ENCODE peak calls at places on chromosome 10, in ten cellular contexts. One of them, this sample, is unnamed. For H3K27me3, the result is how much of the 10 kb centered on the place peaks cover.

GRCh38 chr10:77392236-77392721 is 245.3 kb downstream of the KCNMA1 start:
- DNase-seq in cardiac muscle cell: no peak
- DNase-seq in esophagus squamous epithelium: no peak
- DNase-seq in colonic mucosa: no peak
- DNase-seq in ascending aorta: peak
- DNase-seq in pancreas: no peak
- DNase-seq in WERI-Rb-1: no peak
- DNase-seq in hepatocyte: no peak
- DNase-seq in small intestine: no peak
- DNase-seq in GM23248: peak
- DNase-seq in this sample: no peak

GRCh38 chr10:46220187-46220586 is 66.6 kb upstream of the ANTXRL start:
- DNase-seq in esophagus squamous epithelium: no peak
- DNase-seq in GM23248: no peak
- DNase-seq in colonic mucosa: no peak
- DNase-seq in pancreas: no peak
- DNase-seq in ascending aorta: peak
- DNase-seq in small intestine: no peak
- DNase-seq in cardiac muscle cell: no peak
- DNase-seq in WERI-Rb-1: no peak
- DNase-seq in hepatocyte: no peak
- DNase-seq in this sample: no peak

GRCh38 chr10:60101821-60102220 is 195.5 kb upstream of the CCDC6 start:
- DNase-seq in cardiac muscle cell: no peak
- DNase-seq in ascending aorta: no peak
- DNase-seq in hepatocyte: no peak
- DNase-seq in esophagus squamous epithelium: no peak
- DNase-seq in WERI-Rb-1: no peak
- DNase-seq in pancreas: no peak
- DNase-seq in GM23248: no peak
- DNase-seq in colonic mucosa: no peak
- DNase-seq in small intestine: no peak
- DNase-seq in this sample: no peak

GRCh38 chr10:114684822-114685209 is 26.7 kb upstream of the ABLIM1 start:
- DNase-seq in hepatocyte: peak
- DNase-seq in pancreas: no peak
- DNase-seq in small intestine: peak
- DNase-seq in colonic mucosa: peak
- DNase-seq in ascending aorta: no peak
- DNase-seq in cardiac muscle cell: no peak
- DNase-seq in esophagus squamous epithelium: no peak
- DNase-seq in WERI-Rb-1: no peak
- DNase-seq in GM23248: peak
- DNase-seq in this sample: no peak

GRCh38 chr10:11546581-11546980 is 64.9 kb downstream of the USP6NL start:
- DNase-seq in esophagus squamous epithelium: no peak
- DNase-seq in cardiac muscle cell: no peak
- DNase-seq in pancreas: no peak
- DNase-seq in GM23248: peak
- DNase-seq in colonic mucosa: no peak
- DNase-seq in hepatocyte: no peak
- DNase-seq in ascending aorta: no peak
- DNase-seq in small intestine: no peak
- DNase-seq in WERI-Rb-1: no peak
- DNase-seq in this sample: no peak

GRCh38 chr10:86757110-86757790 is 831 bp downstream of the BMPR1A start:
- DNase-seq in esophagus squamous epithelium: no peak
- DNase-seq in ascending aorta: peak
- DNase-seq in hepatocyte: peak
- DNase-seq in WERI-Rb-1: peak
- DNase-seq in GM23248: peak
- DNase-seq in cardiac muscle cell: peak
- DNase-seq in colonic mucosa: peak
- DNase-seq in pancreas: no peak
- DNase-seq in small intestine: peak
- DNase-seq in this sample: peak

GRCh38 chr10:92822060-92822634 is 26.2 kb upstream of the EXOC6 start:
- DNase-seq in GM23248: peak
- DNase-seq in WERI-Rb-1: no peak
- DNase-seq in small intestine: peak
- DNase-seq in colonic mucosa: no peak
- DNase-seq in ascending aorta: no peak
- DNase-seq in esophagus squamous epithelium: no peak
- DNase-seq in cardiac muscle cell: no peak
- DNase-seq in hepatocyte: peak
- DNase-seq in pancreas: no peak
- DNase-seq in this sample: no peak

GRCh38 chr10:4353964-4354363 is 472.0 kb upstream of the AKR1E2 start:
- DNase-seq in small intestine: no peak
- DNase-seq in WERI-Rb-1: no peak
- DNase-seq in colonic mucosa: no peak
- DNase-seq in ascending aorta: no peak
- DNase-seq in hepatocyte: no peak
- DNase-seq in GM23248: peak
- DNase-seq in cardiac muscle cell: no peak
- DNase-seq in esophagus squamous epithelium: no peak
- DNase-seq in pancreas: no peak
- DNase-seq in this sample: no peak

GRCh38 chr10:80357000-80357803 is 621 bp downstream of the DYDC2 start:
- DNase-seq in ascending aorta: no peak
- DNase-seq in esophagus squamous epithelium: no peak
- DNase-seq in WERI-Rb-1: peak
- DNase-seq in hepatocyte: peak
- DNase-seq in cardiac muscle cell: peak
- DNase-seq in pancreas: peak
- DNase-seq in colonic mucosa: no peak
- DNase-seq in small intestine: peak
- DNase-seq in GM23248: no peak
- DNase-seq in this sample: no peak

GRCh38 chr10:77391605-77392235 is 245.9 kb downstream of the KCNMA1 start:
- DNase-seq in ascending aorta: peak
- DNase-seq in cardiac muscle cell: peak
- DNase-seq in WERI-Rb-1: peak
- DNase-seq in esophagus squamous epithelium: no peak
- DNase-seq in colonic mucosa: peak
- DNase-seq in pancreas: peak
- DNase-seq in GM23248: peak
- DNase-seq in hepatocyte: peak
- DNase-seq in small intestine: peak
- DNase-seq in this sample: peak

GRCh38 chr10:11573497-11573896 is 38.0 kb downstream of the USP6NL start:
- DNase-seq in pancreas: no peak
- DNase-seq in esophagus squamous epithelium: no peak
- DNase-seq in colonic mucosa: no peak
- DNase-seq in ascending aorta: no peak
- DNase-seq in GM23248: peak
- DNase-seq in cardiac muscle cell: peak
- DNase-seq in small intestine: no peak
- DNase-seq in hepatocyte: no peak
- DNase-seq in WERI-Rb-1: no peak
- DNase-seq in this sample: no peak

GRCh38 chr10:97572214-97572989 is at the start of gene ANKRD2:
- DNase-seq in colonic mucosa: peak
- DNase-seq in ascending aorta: peak
- DNase-seq in GM23248: peak
- DNase-seq in cardiac muscle cell: peak
- DNase-seq in small intestine: peak
- DNase-seq in WERI-Rb-1: peak
- DNase-seq in esophagus squamous epithelium: no peak
- DNase-seq in pancreas: peak
- DNase-seq in hepatocyte: peak
- DNase-seq in this sample: peak

GRCh38 chr10:29692121-29692539 is 57.4 kb upstream of the SVIL start:
- DNase-seq in colonic mucosa: no peak
- DNase-seq in small intestine: no peak
- DNase-seq in pancreas: no peak
- DNase-seq in ascending aorta: no peak
- DNase-seq in esophagus squamous epithelium: no peak
- DNase-seq in GM23248: peak
- DNase-seq in hepatocyte: no peak
- DNase-seq in cardiac muscle cell: peak
- DNase-seq in WERI-Rb-1: no peak
- DNase-seq in this sample: no peak

GRCh38 chr10:58817499-58817898 is 304.8 kb downstream of the BICC1 start:
- DNase-seq in WERI-Rb-1: no peak
- DNase-seq in ascending aorta: no peak
- DNase-seq in GM23248: no peak
- DNase-seq in small intestine: no peak
- DNase-seq in cardiac muscle cell: peak
- DNase-seq in esophagus squamous epithelium: no peak
- DNase-seq in hepatocyte: no peak
- DNase-seq in pancreas: no peak
- DNase-seq in colonic mucosa: no peak
- DNase-seq in this sample: no peak

GRCh38 chr10:43264987-43265798 is 1.7 kb downstream of the RASGEF1A start:
- DNase-seq in colonic mucosa: peak
- DNase-seq in hepatocyte: no peak
- DNase-seq in esophagus squamous epithelium: no peak
- DNase-seq in GM23248: no peak
- DNase-seq in pancreas: peak
- DNase-seq in cardiac muscle cell: no peak
- DNase-seq in WERI-Rb-1: no peak
- DNase-seq in ascending aorta: no peak
- DNase-seq in small intestine: no peak
- DNase-seq in this sample: peak
- H3K27me3 ChIP-seq in colonic mucosa: under half
- H3K27me3 ChIP-seq in hepatocyte: under half
- H3K27me3 ChIP-seq in esophagus squamous epithelium: under half
- H3K27me3 ChIP-seq in GM23248: half or more
- H3K27me3 ChIP-seq in pancreas: under half
- H3K27me3 ChIP-seq in cardiac muscle cell: half or more
- H3K27me3 ChIP-seq in WERI-Rb-1: under half
- H3K27me3 ChIP-seq in ascending aorta: under half
- H3K27me3 ChIP-seq in small intestine: under half
- H3K27me3 ChIP-seq in this sample: half or more

GRCh38 chr10:132978542-132978941 is 36.2 kb upstream of the CFAP46 start:
- DNase-seq in ascending aorta: no peak
- DNase-seq in pancreas: no peak
- DNase-seq in colonic mucosa: no peak
- DNase-seq in esophagus squamous epithelium: no peak
- DNase-seq in GM23248: no peak
- DNase-seq in small intestine: no peak
- DNase-seq in cardiac muscle cell: no peak
- DNase-seq in hepatocyte: no peak
- DNase-seq in WERI-Rb-1: no peak
- DNase-seq in this sample: no peak
- H3K27me3 ChIP-seq in ascending aorta: under half
- H3K27me3 ChIP-seq in pancreas: under half
- H3K27me3 ChIP-seq in colonic mucosa: under half
- H3K27me3 ChIP-seq in esophagus squamous epithelium: under half
- H3K27me3 ChIP-seq in GM23248: under half
- H3K27me3 ChIP-seq in small intestine: under half
- H3K27me3 ChIP-seq in cardiac muscle cell: under half
- H3K27me3 ChIP-seq in hepatocyte: under half
- H3K27me3 ChIP-seq in WERI-Rb-1: under half
- H3K27me3 ChIP-seq in this sample: under half

GRCh38 chr10:26214004-26214403 is 2.6 kb upstream of the GAD2 start:
- DNase-seq in colonic mucosa: no peak
- DNase-seq in GM23248: no peak
- DNase-seq in ascending aorta: no peak
- DNase-seq in small intestine: no peak
- DNase-seq in esophagus squamous epithelium: no peak
- DNase-seq in hepatocyte: no peak
- DNase-seq in WERI-Rb-1: no peak
- DNase-seq in pancreas: no peak
- DNase-seq in cardiac muscle cell: no peak
- DNase-seq in this sample: no peak
- H3K27me3 ChIP-seq in colonic mucosa: half or more
- H3K27me3 ChIP-seq in GM23248: half or more
- H3K27me3 ChIP-seq in ascending aorta: under half
- H3K27me3 ChIP-seq in small intestine: under half
- H3K27me3 ChIP-seq in esophagus squamous epithelium: under half
- H3K27me3 ChIP-seq in hepatocyte: half or more
- H3K27me3 ChIP-seq in WERI-Rb-1: under half
- H3K27me3 ChIP-seq in pancreas: under half
- H3K27me3 ChIP-seq in cardiac muscle cell: half or more
- H3K27me3 ChIP-seq in this sample: half or more

GRCh38 chr10:117168729-117169128 is 28.6 kb upstream of the KCNK18 start:
- DNase-seq in WERI-Rb-1: no peak
- DNase-seq in esophagus squamous epithelium: no peak
- DNase-seq in pancreas: no peak
- DNase-seq in ascending aorta: no peak
- DNase-seq in cardiac muscle cell: no peak
- DNase-seq in hepatocyte: no peak
- DNase-seq in GM23248: no peak
- DNase-seq in small intestine: no peak
- DNase-seq in colonic mucosa: no peak
- DNase-seq in this sample: no peak

GRCh38 chr10:117168135-117168674 is 29.1 kb upstream of the KCNK18 start:
- DNase-seq in WERI-Rb-1: peak
- DNase-seq in ascending aorta: no peak
- DNase-seq in hepatocyte: peak
- DNase-seq in cardiac muscle cell: peak
- DNase-seq in GM23248: peak
- DNase-seq in colonic mucosa: peak
- DNase-seq in esophagus squamous epithelium: no peak
- DNase-seq in small intestine: peak
- DNase-seq in pancreas: peak
- DNase-seq in this sample: peak

GRCh38 chr10:117165557-117166419 is 27.7 kb upstream of the VAX1 start:
- DNase-seq in GM23248: peak
- DNase-seq in pancreas: peak
- DNase-seq in small intestine: peak
- DNase-seq in ascending aorta: no peak
- DNase-seq in colonic mucosa: no peak
- DNase-seq in esophagus squamous epithelium: no peak
- DNase-seq in WERI-Rb-1: peak
- DNase-seq in cardiac muscle cell: peak
- DNase-seq in hepatocyte: peak
- DNase-seq in this sample: no peak

GRCh38 chr10:117166420-117167345 is 28.6 kb upstream of the VAX1 start:
- DNase-seq in small intestine: peak
- DNase-seq in esophagus squamous epithelium: no peak
- DNase-seq in GM23248: peak
- DNase-seq in colonic mucosa: no peak
- DNase-seq in ascending aorta: no peak
- DNase-seq in cardiac muscle cell: no peak
- DNase-seq in WERI-Rb-1: no peak
- DNase-seq in hepatocyte: peak
- DNase-seq in pancreas: no peak
- DNase-seq in this sample: no peak

DNA sequence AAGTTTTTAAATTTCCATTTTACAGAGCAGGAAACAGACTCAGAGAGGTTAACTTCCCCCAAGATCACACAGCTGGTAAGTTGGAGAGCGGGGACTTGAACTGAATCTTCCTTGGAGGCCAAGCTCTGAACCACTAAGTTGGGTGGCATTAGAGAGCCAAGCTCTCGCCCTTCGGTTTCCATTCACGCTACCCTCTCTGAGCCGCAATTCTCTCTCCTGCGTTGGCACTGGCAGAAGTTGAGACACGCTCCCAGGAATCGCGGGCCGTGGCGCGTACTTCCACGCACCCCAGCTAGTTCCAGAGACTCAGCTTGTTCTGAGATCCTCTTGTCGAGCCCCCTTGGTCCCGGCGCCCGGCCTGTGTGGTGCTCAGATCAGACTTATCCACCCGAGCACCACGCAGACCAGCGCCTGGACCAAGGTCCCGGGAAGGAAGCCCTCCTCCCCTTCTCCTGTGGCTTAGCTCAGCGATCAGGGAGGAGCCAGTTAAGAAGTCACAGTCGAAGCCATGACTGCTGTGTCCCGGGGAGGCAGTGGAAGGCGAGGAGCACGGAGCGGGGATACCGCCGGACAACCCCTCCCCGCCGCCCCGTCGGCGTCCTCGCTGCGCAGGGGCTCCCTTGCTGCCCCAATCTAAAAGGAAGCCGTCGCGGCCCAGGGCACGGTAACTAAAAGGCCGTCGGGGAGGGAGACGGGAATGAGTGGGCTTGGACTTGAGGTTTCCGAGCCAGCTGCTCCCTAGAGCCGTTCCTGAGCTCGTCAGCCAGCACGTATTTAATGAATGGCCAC is 29.5 kb upstream of the VAX1 start:
- DNase-seq in WERI-Rb-1: peak
- DNase-seq in ascending aorta: no peak
- DNase-seq in colonic mucosa: no peak
- DNase-seq in cardiac muscle cell: no peak
- DNase-seq in pancreas: no peak
- DNase-seq in esophagus squamous epithelium: no peak
- DNase-seq in hepatocyte: no peak
- DNase-seq in small intestine: no peak
- DNase-seq in GM23248: no peak
- DNase-seq in this sample: no peak
- H3K27me3 ChIP-seq in WERI-Rb-1: half or more
- H3K27me3 ChIP-seq in ascending aorta: under half
- H3K27me3 ChIP-seq in colonic mucosa: half or more
- H3K27me3 ChIP-seq in cardiac muscle cell: half or more
- H3K27me3 ChIP-seq in pancreas: under half
- H3K27me3 ChIP-seq in esophagus squamous epithelium: under half
- H3K27me3 ChIP-seq in hepatocyte: half or more
- H3K27me3 ChIP-seq in small intestine: under half
- H3K27me3 ChIP-seq in GM23248: half or more
- H3K27me3 ChIP-seq in this sample: half or more